ENCODE peak calls at places on chromosome 12, in nine cellular contexts. One of them, this sample, is unnamed.

GRCh38 chr12:42039599-42039998 is 105.1 kb downstream of the GXYLT1 start:
- DNase-seq in ACHN: no peak
- DNase-seq in activated T-helper 9 cell treated with anti-CD3 and anti-CD28 coated beads, Interleukin-2, amount 50 U/mL, for 16 hours: no peak
- DNase-seq in stimulated activated CD8-positive, alpha-beta memory T cell treated with anti-CD3 and anti-CD28 coated beads, Interleukin-2, amount 100 ng/mL, for 1 hour: no peak
- DNase-seq in ELF-1: no peak
- DNase-seq in tibial artery: no peak
- DNase-seq in A172: no peak
- DNase-seq in activated T-cell treated with anti-CD3 and anti-CD28 coated beads, Interleukin-2, amount 50 U/mL, for 72 hours: no peak
- DNase-seq in heart left ventricle: no peak
- DNase-seq in this sample: no peak

GRCh38 chr12:66323017-66323416 is 20.7 kb downstream of the HELB start:
- DNase-seq in ACHN: no peak
- DNase-seq in activated T-helper 9 cell treated with anti-CD3 and anti-CD28 coated beads, Interleukin-2, amount 50 U/mL, for 16 hours: no peak
- DNase-seq in stimulated activated CD8-positive, alpha-beta memory T cell treated with anti-CD3 and anti-CD28 coated beads, Interleukin-2, amount 100 ng/mL, for 1 hour: no peak
- DNase-seq in ELF-1: no peak
- DNase-seq in tibial artery: no peak
- DNase-seq in A172: no peak
- DNase-seq in activated T-cell treated with anti-CD3 and anti-CD28 coated beads, Interleukin-2, amount 50 U/mL, for 72 hours: no peak
- DNase-seq in heart left ventricle: no peak
- DNase-seq in this sample: no peak

GRCh38 chr12:57627504-57628279 is 5.3 kb downstream of the B4GALNT1 start:
- DNase-seq in ACHN: no peak
- DNase-seq in activated T-helper 9 cell treated with anti-CD3 and anti-CD28 coated beads, Interleukin-2, amount 50 U/mL, for 16 hours: no peak
- DNase-seq in stimulated activated CD8-positive, alpha-beta memory T cell treated with anti-CD3 and anti-CD28 coated beads, Interleukin-2, amount 100 ng/mL, for 1 hour: no peak
- DNase-seq in ELF-1: peak
- DNase-seq in tibial artery: no peak
- DNase-seq in A172: no peak
- DNase-seq in activated T-cell treated with anti-CD3 and anti-CD28 coated beads, Interleukin-2, amount 50 U/mL, for 72 hours: peak
- DNase-seq in heart left ventricle: no peak
- DNase-seq in this sample: no peak

GRCh38 chr12:57738661-57739237 is at the start of gene AGAP2:
- DNase-seq in ACHN: peak
- DNase-seq in activated T-helper 9 cell treated with anti-CD3 and anti-CD28 coated beads, Interleukin-2, amount 50 U/mL, for 16 hours: no peak
- DNase-seq in stimulated activated CD8-positive, alpha-beta memory T cell treated with anti-CD3 and anti-CD28 coated beads, Interleukin-2, amount 100 ng/mL, for 1 hour: no peak
- DNase-seq in ELF-1: peak
- DNase-seq in tibial artery: no peak
- DNase-seq in A172: no peak
- DNase-seq in activated T-cell treated with anti-CD3 and anti-CD28 coated beads, Interleukin-2, amount 50 U/mL, for 72 hours: no peak
- DNase-seq in heart left ventricle: peak
- DNase-seq in this sample: no peak

GRCh38 chr12:106292339-106292738 is 10.2 kb upstream of the TCP11L2 start:
- DNase-seq in ACHN: no peak
- DNase-seq in activated T-helper 9 cell treated with anti-CD3 and anti-CD28 coated beads, Interleukin-2, amount 50 U/mL, for 16 hours: no peak
- DNase-seq in stimulated activated CD8-positive, alpha-beta memory T cell treated with anti-CD3 and anti-CD28 coated beads, Interleukin-2, amount 100 ng/mL, for 1 hour: no peak
- DNase-seq in ELF-1: no peak
- DNase-seq in tibial artery: no peak
- DNase-seq in A172: no peak
- DNase-seq in activated T-cell treated with anti-CD3 and anti-CD28 coated beads, Interleukin-2, amount 50 U/mL, for 72 hours: no peak
- DNase-seq in heart left ventricle: no peak
- DNase-seq in this sample: no peak

GRCh38 chr12:54352891-54353874 is 11.1 kb downstream of the GPR84 start:
- DNase-seq in ACHN: no peak
- DNase-seq in activated T-helper 9 cell treated with anti-CD3 and anti-CD28 coated beads, Interleukin-2, amount 50 U/mL, for 16 hours: no peak
- DNase-seq in stimulated activated CD8-positive, alpha-beta memory T cell treated with anti-CD3 and anti-CD28 coated beads, Interleukin-2, amount 100 ng/mL, for 1 hour: no peak
- DNase-seq in ELF-1: peak
- DNase-seq in tibial artery: no peak
- DNase-seq in A172: no peak
- DNase-seq in activated T-cell treated with anti-CD3 and anti-CD28 coated beads, Interleukin-2, amount 50 U/mL, for 72 hours: no peak
- DNase-seq in heart left ventricle: no peak
- DNase-seq in this sample: no peak

GRCh38 chr12:112418596-112419268 is at the start of gene PTPN11:
- DNase-seq in ACHN: peak
- DNase-seq in activated T-helper 9 cell treated with anti-CD3 and anti-CD28 coated beads, Interleukin-2, amount 50 U/mL, for 16 hours: peak
- DNase-seq in stimulated activated CD8-positive, alpha-beta memory T cell treated with anti-CD3 and anti-CD28 coated beads, Interleukin-2, amount 100 ng/mL, for 1 hour: peak
- DNase-seq in ELF-1: peak
- DNase-seq in tibial artery: peak
- DNase-seq in A172: peak
- DNase-seq in activated T-cell treated with anti-CD3 and anti-CD28 coated beads, Interleukin-2, amount 50 U/mL, for 72 hours: peak
- DNase-seq in heart left ventricle: peak
- DNase-seq in this sample: peak

GRCh38 chr12:75698052-75698451 is 186.6 kb upstream of the KRR1 start:
- DNase-seq in ACHN: no peak
- DNase-seq in activated T-helper 9 cell treated with anti-CD3 and anti-CD28 coated beads, Interleukin-2, amount 50 U/mL, for 16 hours: no peak
- DNase-seq in stimulated activated CD8-positive, alpha-beta memory T cell treated with anti-CD3 and anti-CD28 coated beads, Interleukin-2, amount 100 ng/mL, for 1 hour: no peak
- DNase-seq in ELF-1: no peak
- DNase-seq in tibial artery: no peak
- DNase-seq in A172: no peak
- DNase-seq in activated T-cell treated with anti-CD3 and anti-CD28 coated beads, Interleukin-2, amount 50 U/mL, for 72 hours: no peak
- DNase-seq in heart left ventricle: no peak
- DNase-seq in this sample: no peak

GRCh38 chr12:51345681-51346080 is 798 bp downstream of the CELA1 start:
- DNase-seq in ACHN: no peak
- DNase-seq in activated T-helper 9 cell treated with anti-CD3 and anti-CD28 coated beads, Interleukin-2, amount 50 U/mL, for 16 hours: no peak
- DNase-seq in stimulated activated CD8-positive, alpha-beta memory T cell treated with anti-CD3 and anti-CD28 coated beads, Interleukin-2, amount 100 ng/mL, for 1 hour: no peak
- DNase-seq in ELF-1: no peak
- DNase-seq in tibial artery: no peak
- DNase-seq in A172: peak
- DNase-seq in activated T-cell treated with anti-CD3 and anti-CD28 coated beads, Interleukin-2, amount 50 U/mL, for 72 hours: no peak
- DNase-seq in heart left ventricle: no peak
- DNase-seq in this sample: no peak

This sample was measured in GM13976.